ENCODE peak calls at places on chromosome 13, in five cellular contexts. I is cardiac muscle cell, B is colonic mucosa, S is endodermal cell, H is fibroblast of mammary gland. R is an unnamed sample.

GRCh38 chr13:97198753-97199152 is 23.4 kb upstream of the MBNL2 start:
- DNase-seq in B (no peak), S (no peak), I (no peak), H (no peak), R (no peak)

GRCh38 chr13:36910545-36910944 is 9.5 kb downstream of the SMAD9 start:
- DNase-seq in S (no peak), B (no peak), I (no peak), H (no peak), R (no peak)

GRCh38 chr13:32041429-32041828 is 9.9 kb downstream of the FRY start:
- DNase-seq in S (no peak), B (no peak), I (no peak), H (no peak), R (no peak)

GRCh38 chr13:68608147-68608546 is 1378.0 kb upstream of the PCDH9 start:
- DNase-seq in S (no peak), I (no peak), H (no peak), B (no peak), R (no peak)

GRCh38 chr13:20823071-20823470 is 49.3 kb upstream of the EEF1AKMT1 start:
- DNase-seq in I (no peak), B (no peak), H (no peak), S (no peak), R (no peak)

GRCh38 chr13:50222569-50223332 is 207.5 kb downstream of the KCNRG start:
- DNase-seq in H (peak; percentile 95), S (no peak), B (peak; percentile 41), I (peak; percentile 93), R (no peak)

GRCh38 chr13:41505209-41505835 is 48.0 kb downstream of the RGCC start:
- DNase-seq in S (no peak), I (peak; percentile 86), B (no peak), H (peak; percentile 93), R (no peak)

GRCh38 chr13:67857581-67858310 is 627.6 kb upstream of the PCDH9 start:
- DNase-seq in I (no peak), B (no peak), S (no peak), H (no peak), R (no peak)

GRCh38 chr13:21079761-21080730 is 18.7 kb upstream of the LATS2 start:
- DNase-seq in S (no peak), B (no peak), I (peak; percentile 84), H (peak; percentile 88), R (no peak)

GRCh38 chr13:92994056-92994455 is 232.6 kb upstream of the GPC6 start:
- DNase-seq in H (peak; percentile 50), S (no peak), I (peak; percentile 12), B (no peak), R (no peak)

GRCh38 chr13:96662036-96662435 is 332.2 kb downstream of the OXGR1 start:
- DNase-seq in B (no peak), H (peak; percentile 53), S (no peak), I (no peak), R (no peak)

GRCh38 chr13:20799726-20800416 is 26.1 kb upstream of the EEF1AKMT1 start:
- DNase-seq in I (peak; percentile 62), B (no peak), S (no peak), H (peak; percentile 57), R (no peak)

DNA sequence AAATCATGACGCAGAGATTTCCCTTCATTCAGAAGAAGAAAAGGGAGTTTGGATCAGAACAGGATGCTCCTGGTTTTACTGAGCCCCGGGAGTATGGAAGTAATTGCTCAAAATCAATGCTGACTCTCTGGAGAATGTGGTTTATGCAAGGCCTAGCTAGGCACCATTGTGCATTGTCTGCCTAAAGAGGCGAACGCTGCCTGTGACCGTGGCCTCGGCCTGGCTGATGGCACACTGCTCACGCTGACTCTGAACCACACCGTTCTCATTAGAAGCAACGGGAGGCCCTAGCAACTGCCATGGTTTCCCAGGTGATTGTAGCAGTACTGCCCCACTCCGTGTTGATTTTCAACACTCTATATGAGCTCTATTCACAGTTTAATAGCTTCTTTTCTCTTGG is 41.7 kb upstream of the UBL3 start:
- DNase-seq in S (peak; percentile 58), H (no peak), I (no peak), B (no peak), R (no peak)
- TF ChIP-seq CTCF in S (no peak), H (no peak), I (no peak), B (no peak), R (no peak)

DNA sequence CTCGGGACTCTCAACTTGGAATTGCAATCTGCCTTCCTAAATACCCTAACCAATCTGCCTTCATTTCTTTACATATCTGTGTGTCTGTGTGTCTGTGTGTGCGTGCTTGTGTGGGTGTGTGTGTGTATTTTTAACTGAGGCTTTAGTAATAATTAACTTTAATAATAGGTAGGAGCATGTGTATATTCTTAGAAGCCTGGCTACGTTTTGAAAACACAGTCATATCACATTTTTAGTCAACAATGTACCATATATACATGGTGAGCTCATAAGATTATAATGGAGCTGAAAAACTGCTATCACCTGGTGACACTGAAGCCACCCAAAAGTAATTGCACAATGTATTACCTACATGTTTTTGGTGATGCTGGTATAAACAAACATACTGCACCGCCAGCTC is 65.4 kb upstream of the ATXN8OS start:
- DNase-seq in I (no peak), B (no peak), S (no peak), H (no peak), R (no peak)
- H3K4me3 ChIP-seq in I (no peak overlapping the region), B (no peak overlapping the region), S (no peak overlapping the region), H (no peak overlapping the region), R (no peak overlapping the region)

DNA sequence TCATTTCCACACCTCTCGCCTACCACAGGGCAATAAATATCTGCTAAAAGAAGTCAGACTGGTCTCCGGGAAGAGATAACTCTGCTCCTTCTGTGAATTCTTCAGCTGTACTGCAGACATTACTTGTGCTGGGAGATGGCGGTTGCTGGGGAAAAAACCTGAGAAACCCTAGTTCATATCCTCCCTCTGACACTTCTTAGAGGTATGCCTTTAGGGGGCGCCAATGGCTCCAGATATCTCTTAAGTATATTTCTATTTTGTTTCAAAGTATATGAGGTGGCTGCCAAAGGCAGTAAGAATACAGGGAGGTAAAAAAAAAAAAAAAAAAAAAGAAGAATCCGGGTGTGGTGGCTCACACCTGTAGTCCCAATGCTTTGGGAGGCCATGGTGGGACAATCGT is 175.2 kb downstream of the PAN3 start:
- DNase-seq in I (peak; percentile 68), S (peak; percentile 63), H (peak; percentile 55), B (no peak), R (peak; percentile 40)
- TF ChIP-seq CTCF in I (peak; percentile 50), S (peak; percentile 62), H (peak; percentile 43), B (no peak), R (peak; percentile 41)

DNA sequence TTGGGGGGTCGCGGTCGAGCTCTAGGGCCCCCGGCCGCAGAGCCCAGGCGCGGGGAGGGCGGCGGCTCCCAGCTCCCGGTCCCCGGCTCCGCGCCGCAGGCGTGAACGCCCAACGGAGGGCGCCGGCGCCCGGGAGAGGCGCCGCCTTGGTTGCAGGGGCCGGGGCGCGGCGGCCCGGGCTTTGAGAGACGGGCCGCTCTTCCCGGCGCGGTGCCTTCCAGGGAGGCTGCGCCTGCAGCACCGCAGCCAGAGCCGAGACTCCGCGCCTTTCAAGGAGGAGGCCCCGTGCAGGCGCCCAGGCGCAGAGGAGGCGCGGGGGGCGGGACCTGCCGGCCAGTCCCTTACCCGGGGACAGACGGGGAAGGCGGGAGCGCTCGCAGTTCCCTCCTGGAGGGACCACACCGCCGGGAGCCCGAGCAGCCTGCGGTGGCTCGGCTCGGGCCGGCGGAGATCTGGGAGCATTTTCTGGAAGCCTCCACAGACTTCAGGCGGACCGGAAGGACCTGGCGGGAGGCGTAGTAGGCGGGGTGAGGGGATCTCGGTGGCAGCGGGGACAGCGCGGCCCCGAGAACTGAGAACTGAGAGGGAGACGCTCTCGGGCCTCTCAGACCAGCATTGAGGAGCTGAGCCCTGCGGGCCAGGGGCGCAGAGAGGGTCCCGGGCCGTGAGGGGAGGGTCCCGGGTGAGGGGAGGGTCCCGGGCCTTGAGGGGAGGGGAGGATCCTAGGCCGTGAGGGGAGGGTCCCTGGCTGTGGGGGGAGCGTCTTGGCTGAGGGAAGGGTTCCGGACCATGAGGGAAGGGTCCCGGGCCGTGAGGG is 25.5 kb upstream of the MCF2L start:
- DNase-seq in B (peak; percentile 57), I (peak; percentile 35), H (no peak), S (peak; percentile 87), R (peak; percentile 85)
- H3K4me3 ChIP-seq in B (peak overlapping the region; percentile 63), I (peak overlapping the region; percentile 35), H (peak overlapping the region; percentile 31), S (peak overlapping the region; percentile 78), R (peak overlapping the region; percentile 75)

GRCh38 chr13:100156786-100157185 is 67.9 kb downstream of the PCCA start:
- DNase-seq in H (no peak), B (no peak), I (peak; percentile 35), S (no peak), R (no peak)

GRCh38 chr13:100159584-100159983 is 70.7 kb downstream of the PCCA start:
- DNase-seq in S (no peak), B (no peak), I (no peak), H (no peak), R (no peak)

GRCh38 chr13:100163375-100163774 is 74.5 kb downstream of the PCCA start:
- DNase-seq in B (no peak), H (no peak), S (no peak), I (no peak), R (no peak)

GRCh38 chr13:100154835-100155463 is 66.1 kb downstream of the PCCA start:
- DNase-seq in B (no peak), S (no peak), I (no peak), H (no peak), R (peak; percentile 22)

GRCh38 chr13:100158569-100158968 is 69.7 kb downstream of the PCCA start:
- DNase-seq in H (no peak), S (no peak), I (no peak), B (no peak), R (no peak)
- TF ChIP-seq CTCF in H (no peak), S (no peak), I (no peak), B (no peak), R (no peak)

GRCh38 chr13:40401911-40402776 is 264.3 kb downstream of the FOXO1 start:
- DNase-seq in H (peak; percentile 99), B (peak; percentile 97), S (no peak), I (peak; percentile 99), R (no peak)
- H3K4me3 ChIP-seq in H (no peak overlapping the region), B (no peak overlapping the region), S (no peak overlapping the region), I (no peak overlapping the region), R (no peak overlapping the region)

GRCh38 chr13:80251403-80251802 is 89.5 kb downstream of the SPRY2 start:
- DNase-seq in H (peak; percentile 76), B (no peak), S (no peak), I (peak; percentile 60), R (peak; percentile 1)
- TF ChIP-seq CTCF in H (no peak), B (no peak), S (peak; percentile 42), I (no peak), R (no peak)

DNA sequence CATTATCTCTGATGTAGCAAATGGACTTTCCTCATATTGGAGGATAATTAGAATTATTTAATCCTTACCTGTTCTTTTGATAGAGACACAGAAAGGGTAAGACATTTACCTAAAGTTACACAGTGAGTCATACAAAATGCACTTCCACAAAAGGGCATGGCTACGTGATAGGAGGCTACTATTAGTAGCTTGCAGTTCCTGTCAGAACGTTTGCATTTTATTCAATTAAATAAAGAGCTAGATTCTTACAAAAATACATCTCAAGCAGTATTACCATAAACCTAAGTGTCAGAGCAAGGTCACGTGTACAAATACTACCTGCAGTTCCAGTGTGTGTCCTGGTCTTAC is 120.6 kb downstream of the ESD start:
- DNase-seq in I (no peak), S (no peak), H (no peak), B (no peak), R (no peak)
- H3K4me3 ChIP-seq in I (no peak overlapping the region), S (no peak overlapping the region), H (no peak overlapping the region), B (no peak overlapping the region), R (no peak overlapping the region)